ENCODE peak calls at places on chromosome 19, in six cellular contexts. I, X, D, F, O and R are unnamed samples.

GRCh38 chr19:30419581-30420180 is 47.5 kb downstream of the ZNF536 start:
- DNase-seq in I (no peak), X (no peak), D (no peak), F (no peak), O (no peak), R (no peak)

GRCh38 chr19:31332096-31332495 is 17.1 kb downstream of the TSHZ3 start:
- DNase-seq in I (no peak), X (no peak), D (peak), F (no peak), O (no peak), R (no peak)

GRCh38 chr19:53037101-53038097 is 7.1 kb upstream of the ERVV-2 start:
- DNase-seq in I (peak), X (no peak), D (peak), F (no peak), O (no peak), R (peak)

GRCh38 chr19:5661483-5661882 is 18.8 kb downstream of the MICOS13 start:
- DNase-seq in I (no peak), X (no peak), D (no peak), F (no peak), O (no peak), R (no peak)

GRCh38 chr19:12155324-12155723 is 1.2 kb downstream of the ZNF625 start:
- DNase-seq in I (no peak), X (no peak), D (no peak), F (no peak), O (no peak), R (no peak)

GRCh38 chr19:15223649-15224371 is 8.4 kb downstream of the EPHX3 start:
- DNase-seq in I (no peak), X (no peak), D (no peak), F (peak), O (no peak), R (no peak)

GRCh38 chr19:46206176-46206575 is 23.4 kb upstream of the IGFL1 start:
- DNase-seq in I (no peak), X (no peak), D (no peak), F (no peak), O (no peak), R (no peak)

GRCh38 chr19:56026769-56027168 is 40.2 kb downstream of the NLRP5 start:
- DNase-seq in I (no peak), X (no peak), D (no peak), F (no peak), O (no peak), R (no peak)

GRCh38 chr19:18029617-18030338 is 21.8 kb downstream of the ARRDC2 start:
- DNase-seq in I (no peak), X (no peak), D (peak), F (no peak), O (no peak), R (no peak)

GRCh38 chr19:31252476-31252875 is 96.8 kb downstream of the TSHZ3 start:
- DNase-seq in I (no peak), X (no peak), D (no peak), F (no peak), O (no peak), R (no peak)

GRCh38 chr19:34639491-34640085 is 37.4 kb downstream of the SCGB2B2 start:
- DNase-seq in I (peak), X (peak), D (peak), F (peak), O (no peak), R (peak)

GRCh38 chr19:31413353-31413752 is 64.1 kb upstream of the TSHZ3 start:
- DNase-seq in I (no peak), X (no peak), D (no peak), F (no peak), O (no peak), R (no peak)

GRCh38 chr19:16367269-16367683 is 42.6 kb downstream of the KLF2 start:
- DNase-seq in I (no peak), X (no peak), D (no peak), F (no peak), O (no peak), R (no peak)

GRCh38 chr19:19192910-19193423 is 909 bp downstream of the RFXANK start:
- DNase-seq in I (no peak), X (no peak), D (no peak), F (no peak), O (no peak), R (no peak)

GRCh38 chr19:45553464-45553863 is 31.1 kb downstream of the OPA3 start:
- DNase-seq in I (peak), X (no peak), D (no peak), F (peak), O (peak), R (peak)

GRCh38 chr19:35528218-35529038 is at the start of gene SBSN:
- DNase-seq in I (no peak), X (no peak), D (peak), F (no peak), O (no peak), R (no peak)

GRCh38 chr19:50909240-50910070 is 1.7 kb downstream of the KLK4 start:
- DNase-seq in I (peak), X (peak), D (no peak), F (peak), O (peak), R (no peak)

GRCh38 chr19:2255112-2255845 is 938 bp downstream of the JSRP1 start:
- DNase-seq in I (no peak), X (no peak), D (no peak), F (no peak), O (no peak), R (no peak)

GRCh38 chr19:16216744-16217670 is 19.3 kb downstream of the AP1M1 start:
- DNase-seq in I (no peak), X (no peak), D (no peak), F (no peak), O (no peak), R (no peak)

GRCh38 chr19:9869008-9869617 is 34.0 kb downstream of the PIN1 start:
- DNase-seq in I (no peak), X (no peak), D (no peak), F (no peak), O (no peak), R (no peak)

GRCh38 chr19:39915101-39915847 is 19.2 kb downstream of the FCGBP start:
- DNase-seq in I (peak), X (no peak), D (no peak), F (no peak), O (no peak), R (no peak)

GRCh38 chr19:58354478-58355030 is 1.3 kb upstream of the A1BG start:
- DNase-seq in I (no peak), X (no peak), D (no peak), F (no peak), O (no peak), R (no peak)

GRCh38 chr19:17648786-17649185 is 39.4 kb downstream of the UNC13A start:
- DNase-seq in I (no peak), X (no peak), D (no peak), F (no peak), O (no peak), R (no peak)

GRCh38 chr19:34555447-34555846 is 73.9 kb downstream of the WTIP start:
- DNase-seq in I (peak), X (no peak), D (no peak), F (peak), O (no peak), R (no peak)

DNA sequence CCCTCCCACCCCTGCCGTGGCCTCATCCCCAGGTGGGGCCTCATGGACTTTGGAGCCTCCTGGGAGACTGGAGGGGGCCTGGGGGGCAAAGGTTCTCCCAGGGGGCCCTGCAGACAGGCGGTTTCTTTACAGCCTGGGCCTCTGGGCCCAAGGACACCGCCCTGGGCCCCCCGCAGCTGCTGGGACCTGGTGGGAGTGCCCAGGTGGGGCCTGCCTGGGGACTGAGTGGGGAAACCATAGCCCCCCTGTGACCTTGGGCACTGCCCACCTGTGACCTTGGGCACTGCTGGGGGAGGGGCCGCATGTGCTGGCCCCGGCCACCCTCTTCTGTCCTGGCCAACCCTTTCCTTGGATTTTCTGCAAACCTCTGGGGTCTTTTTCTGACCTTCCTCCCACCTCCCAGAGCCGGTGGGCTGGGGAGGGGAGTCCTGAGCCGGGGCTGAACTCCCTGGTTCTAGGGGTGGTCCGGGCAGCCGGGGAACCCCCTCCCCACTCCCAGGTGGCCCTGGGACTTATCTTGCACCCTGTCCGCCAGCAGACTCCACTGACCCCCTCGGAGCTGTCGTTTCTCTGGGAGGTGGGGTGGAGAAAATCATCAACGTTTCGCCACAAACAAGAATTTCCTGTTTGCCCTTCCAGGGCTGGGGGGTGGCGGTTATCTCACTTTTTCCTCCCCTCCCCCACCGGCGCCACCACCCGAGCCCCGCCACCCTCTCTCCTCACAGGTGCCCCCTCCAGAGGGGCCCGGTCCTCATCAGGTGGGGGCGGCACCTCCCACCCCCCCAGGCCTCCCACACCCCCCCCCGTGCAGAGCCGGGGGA is 27.1 kb downstream of the ARID3A start:
- DNase-seq in I (no peak), X (no peak), D (no peak), F (peak), O (no peak), R (peak)
- H3K4ac ChIP-seq in I (no peak), X (no peak), D (peak), F (peak), O (peak), R (peak)

GRCh38 chr19:37977391-37977790 is 70.4 kb downstream of the SIPA1L3 start:
- DNase-seq in I (no peak), X (no peak), D (no peak), F (no peak), O (no peak), R (no peak)
- H3K4ac ChIP-seq in I (no peak), X (no peak), D (peak), F (no peak), O (no peak), R (no peak)

GRCh38 chr19:4007836-4008539 is 452 bp downstream of the PIAS4 start:
- DNase-seq in I (no peak), X (peak), D (no peak), F (peak), O (no peak), R (no peak)
- H3K4ac ChIP-seq in I (no peak), X (no peak), D (peak), F (peak), O (no peak), R (peak)

DNA sequence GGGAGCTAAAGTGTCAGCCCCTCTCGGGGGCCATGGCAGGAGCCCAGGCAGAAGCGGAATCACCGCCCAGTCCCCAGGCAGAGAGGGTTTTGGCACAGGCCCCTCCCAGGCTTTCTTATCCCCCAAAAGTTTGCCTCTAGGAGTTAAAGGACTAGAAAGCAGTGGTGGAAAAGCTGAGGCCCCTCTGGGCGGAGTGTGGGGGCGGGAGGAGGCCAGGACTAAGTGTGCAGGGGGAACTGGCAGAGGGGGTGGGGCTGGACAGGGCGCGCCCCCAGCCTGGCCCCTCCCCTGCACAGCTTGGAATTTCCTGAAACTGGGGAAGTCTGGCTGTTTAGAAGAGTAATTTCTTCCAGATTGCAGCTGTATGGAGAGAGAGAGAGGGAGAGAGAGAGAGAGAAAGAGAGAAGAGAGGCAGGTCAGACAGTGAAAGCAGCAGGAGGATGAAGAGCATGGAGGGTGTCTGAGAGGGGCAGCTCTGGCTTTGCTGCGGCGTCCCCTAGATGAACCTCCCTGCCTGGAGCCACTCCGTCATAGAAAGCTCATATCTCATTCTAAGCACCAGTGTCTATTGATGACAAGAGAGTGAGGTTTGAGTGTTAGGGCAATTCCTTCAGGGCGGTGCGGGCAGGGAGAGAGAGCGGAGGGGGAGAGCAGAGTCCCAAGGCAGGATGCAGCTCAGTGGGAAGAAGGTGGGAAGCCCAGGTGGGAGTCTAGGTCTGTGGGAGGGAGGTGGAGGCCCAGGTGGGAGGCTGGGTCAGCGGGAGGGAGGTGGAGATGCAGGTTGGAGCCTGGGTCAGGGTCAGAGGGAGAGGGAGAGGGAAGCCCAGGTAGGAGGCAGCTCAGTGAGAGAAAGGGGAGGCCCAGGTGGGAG is at the start of gene CDC42EP5:
- DNase-seq in I (peak), X (no peak), D (peak), F (no peak), O (no peak), R (peak)
- H3K4ac ChIP-seq in I (no peak), X (peak), D (peak), F (no peak), O (no peak), R (peak)

DNA sequence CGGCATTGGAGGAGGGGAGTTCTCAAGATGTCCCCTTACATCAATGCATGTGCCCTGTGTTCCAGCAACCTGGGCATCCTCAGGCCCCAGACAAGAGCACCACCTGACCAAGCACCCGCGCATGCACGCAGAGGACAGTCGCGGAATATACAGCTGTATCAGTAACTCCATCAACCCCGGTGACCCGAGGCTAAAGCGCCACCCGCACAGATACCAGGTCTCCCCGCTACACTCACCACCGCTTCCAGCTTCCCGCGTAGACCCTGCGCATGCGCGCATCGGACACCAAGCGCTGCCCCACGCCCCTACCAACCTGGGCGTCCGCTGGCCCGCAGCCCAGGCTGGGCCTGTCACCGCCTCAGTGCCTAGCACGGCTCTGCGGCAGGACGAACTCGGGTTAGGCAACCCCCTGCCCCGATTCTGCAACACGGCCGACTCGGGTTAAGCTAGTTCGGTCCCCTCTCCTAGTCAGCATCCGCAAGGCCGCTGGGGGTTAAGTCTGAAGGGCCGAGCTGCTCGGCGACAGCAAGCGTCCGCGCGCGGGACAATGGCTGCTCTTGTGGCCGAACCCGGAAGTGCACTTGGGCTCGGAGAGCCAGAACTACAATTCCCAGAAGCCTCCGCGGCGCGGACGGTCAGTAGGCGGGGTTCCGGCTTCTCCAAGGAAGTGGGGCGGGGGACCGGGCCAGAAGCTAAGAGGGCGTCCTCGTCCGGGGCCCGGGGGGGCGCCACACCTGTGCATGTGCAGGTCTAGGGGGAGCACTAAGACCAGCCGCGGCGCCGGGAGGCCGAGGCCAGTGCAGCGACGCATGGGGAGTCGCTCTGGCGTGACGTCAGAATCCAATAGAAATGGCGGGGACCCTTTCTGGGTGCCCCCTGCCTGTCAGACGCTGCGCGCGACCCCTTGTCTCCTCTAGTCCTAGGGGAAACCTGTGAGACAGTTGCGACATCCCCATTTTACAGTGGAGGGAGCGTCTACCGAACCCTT is at the start of gene ZNF180:
- DNase-seq in I (peak), X (peak), D (peak), F (peak), O (peak), R (peak)
- H3K4ac ChIP-seq in I (no peak), X (no peak), D (peak), F (no peak), O (no peak), R (peak)

GRCh38 chr19:33520844-33521479 is 629 bp downstream of the PEPD start:
- DNase-seq in I (no peak), X (no peak), D (no peak), F (peak), O (no peak), R (no peak)

GRCh38 chr19:33519416-33519815 is 2.2 kb downstream of the PEPD start:
- DNase-seq in I (no peak), X (no peak), D (no peak), F (no peak), O (no peak), R (no peak)

GRCh38 chr19:33520048-33520643 is 1.4 kb downstream of the PEPD start:
- DNase-seq in I (no peak), X (no peak), D (no peak), F (no peak), O (no peak), R (no peak)

GRCh38 chr19:33522371-33522662 is 726 bp upstream of the PEPD start:
- DNase-seq in I (no peak), X (no peak), D (no peak), F (no peak), O (no peak), R (no peak)

DNA sequence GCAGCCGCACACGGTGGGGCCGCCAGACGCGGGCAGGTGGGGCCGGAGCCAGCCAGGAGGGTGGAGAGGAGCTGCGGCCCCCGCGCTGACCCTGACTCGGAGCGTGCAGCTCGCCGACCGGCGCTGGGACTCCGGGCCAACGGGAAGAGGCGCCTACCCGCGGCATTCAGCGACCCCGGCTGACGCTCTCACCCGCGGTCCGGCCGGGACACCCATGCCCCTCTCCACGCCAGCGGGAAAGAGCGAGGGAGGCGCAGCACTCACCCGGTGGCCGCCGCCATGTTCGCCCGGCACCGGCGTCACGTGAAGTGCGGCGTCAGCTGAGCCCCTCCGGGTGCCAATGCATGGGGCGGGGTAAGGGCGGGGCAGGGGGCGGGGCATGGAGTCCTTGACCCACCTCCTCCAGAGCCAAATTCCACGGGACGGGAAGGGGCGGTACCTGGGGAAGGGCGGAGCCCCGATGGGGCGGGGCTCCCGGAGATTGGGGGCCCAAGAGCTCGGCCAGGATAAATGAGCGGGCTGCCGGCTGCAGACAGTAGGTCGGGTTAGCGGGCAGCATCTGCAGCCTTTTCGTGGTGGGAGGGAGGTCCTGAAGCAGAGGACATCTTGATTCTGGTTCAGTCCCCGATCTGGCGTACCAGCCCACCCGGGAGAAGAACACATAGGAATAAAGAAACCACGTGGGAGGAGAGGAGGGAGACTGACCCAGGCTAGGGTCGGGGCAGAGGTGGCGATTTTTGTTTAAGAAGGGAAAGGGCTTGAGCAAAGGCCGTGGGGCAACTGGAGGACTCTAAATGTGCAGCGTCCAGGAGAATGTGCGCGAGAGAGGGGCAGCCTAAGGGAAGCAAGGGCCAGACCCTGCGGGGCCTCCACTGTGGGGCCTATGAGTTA is at the start of gene PEPD:
- DNase-seq in I (peak), X (peak), D (peak), F (peak), O (peak), R (peak)
- H3K4ac ChIP-seq in I (no peak), X (no peak), D (peak), F (no peak), O (no peak), R (no peak)